ENCODE peak calls at places on chromosomes 13 and 19, in six cellular contexts. R, N, S, W, G and V are unnamed samples. For H3K4me1, the result is how much of the 10 kb centered on the place peaks cover.

GRCh38 chr19:35045667-35046300 is 4.3 kb downstream of the HPN start:
- DNase-seq in N (peak), R (peak), W (peak), S (peak), G (no peak), V (no peak)

GRCh38 chr13:75495938-75496337 is 14.0 kb upstream of the TBC1D4 start:
- DNase-seq in S (no peak), R (no peak), G (peak), W (no peak), N (no peak), V (no peak)

GRCh38 chr13:29500426-29500825 is 95.1 kb downstream of the SLC7A1 start:
- DNase-seq in W (no peak), R (no peak), G (no peak), S (no peak), N (no peak), V (no peak)

GRCh38 chr13:23254506-23254905 is 73.7 kb downstream of the SGCG start:
- DNase-seq in S (no peak), G (no peak), N (no peak), R (no peak), W (peak), V (no peak)

GRCh38 chr19:56193981-56194380 is 3.6 kb downstream of the ZSCAN5B start:
- DNase-seq in S (no peak), G (no peak), R (no peak), W (no peak), N (no peak), V (no peak)

GRCh38 chr19:2273356-2274184 is 8.4 kb downstream of the PEAK3 start:
- DNase-seq in G (peak), R (peak), W (peak), N (peak), S (peak), V (peak)

GRCh38 chr19:10773969-10774368 is 56.1 kb downstream of the DNM2 start:
- DNase-seq in W (no peak), R (peak), N (no peak), G (no peak), S (peak), V (no peak)

GRCh38 chr13:98998831-98999634 is 21.2 kb upstream of the DOCK9 start:
- DNase-seq in R (no peak), N (no peak), G (peak), S (no peak), W (peak), V (no peak)

GRCh38 chr19:29672933-29673336 is 7.7 kb downstream of the PLEKHF1 start:
- DNase-seq in W (no peak), N (peak), R (no peak), G (no peak), S (no peak), V (no peak)

GRCh38 chr13:32228330-32229041 is 86.7 kb downstream of the ZAR1L start:
- DNase-seq in R (peak), N (no peak), W (no peak), G (peak), S (no peak), V (no peak)

GRCh38 chr19:1633269-1633606 is 19.2 kb downstream of the TCF3 start:
- DNase-seq in R (no peak), N (no peak), S (no peak), W (no peak), G (no peak), V (no peak)

GRCh38 chr13:93476175-93476574 is 249.6 kb downstream of the GPC6 start:
- DNase-seq in G (peak), R (peak), N (no peak), W (no peak), S (no peak), V (no peak)

GRCh38 chr13:99768986-99769385 is 202.6 kb downstream of the ZIC5 start:
- DNase-seq in R (no peak), S (no peak), G (no peak), N (no peak), W (peak), V (no peak)

GRCh38 chr19:35236638-35237400 is 8.3 kb upstream of the FAM187B start:
- DNase-seq in R (peak), W (no peak), G (no peak), N (no peak), S (peak), V (no peak)

GRCh38 chr19:33514885-33515485 is 6.6 kb downstream of the PEPD start:
- DNase-seq in W (no peak), S (no peak), N (peak), R (no peak), G (peak), V (peak)

GRCh38 chr13:77519808-77520207 is 15.7 kb upstream of the SCEL start:
- DNase-seq in W (no peak), R (no peak), S (no peak), G (peak), N (no peak), V (no peak)

GRCh38 chr19:31659897-31660210 is 310.6 kb upstream of the TSHZ3 start:
- DNase-seq in G (peak), W (no peak), R (peak), N (no peak), S (no peak), V (no peak)

GRCh38 chr13:65410791-65411190 is 1819.3 kb downstream of the PCDH9 start:
- DNase-seq in W (no peak), G (no peak), S (no peak), N (no peak), R (no peak), V (no peak)

GRCh38 chr19:16581145-16581970 is 9.1 kb upstream of the SLC35E1 start:
- DNase-seq in G (no peak), W (no peak), N (peak), S (no peak), R (no peak), V (peak)

GRCh38 chr19:4689403-4689802 is 19.3 kb upstream of the MYDGF start:
- DNase-seq in N (no peak), W (no peak), G (no peak), R (no peak), S (no peak), V (no peak)

GRCh38 chr19:6988257-6988656 is 33.0 kb downstream of the MBD3L2B start:
- DNase-seq in W (no peak), N (no peak), G (no peak), R (no peak), S (no peak), V (no peak)

GRCh38 chr13:95924389-95924994 is 128.7 kb downstream of the UGGT2 start:
- DNase-seq in N (no peak), G (peak), S (no peak), R (peak), W (peak), V (no peak)

GRCh38 chr19:17794731-17795494 is at the start of gene B3GNT3:
- DNase-seq in W (peak), S (no peak), N (no peak), G (no peak), R (peak), V (peak)

GRCh38 chr19:12757544-12758274 is 6.1 kb downstream of the BEST2 start:
- DNase-seq in N (peak), R (peak), G (peak), W (peak), S (peak), V (peak)

GRCh38 chr13:20241593-20241992 is 9.5 kb upstream of the GJB6 start:
- DNase-seq in N (no peak), W (no peak), S (no peak), G (no peak), R (no peak), V (no peak)

GRCh38 chr19:51356159-51356801 is 9.9 kb downstream of the ETFB start:
- DNase-seq in S (no peak), G (no peak), W (peak), N (no peak), R (no peak), V (no peak)

GRCh38 chr13:107743983-107744382 is 471.4 kb downstream of the LIG4 start:
- DNase-seq in R (no peak), S (no peak), W (no peak), G (peak), N (no peak), V (no peak)

GRCh38 chr19:6674868-6675305 is 4.9 kb upstream of the TNFSF14 start:
- DNase-seq in N (peak), R (peak), W (peak), S (peak), G (peak), V (peak)

GRCh38 chr13:41497436-41497835 is 40.1 kb downstream of the RGCC start:
- DNase-seq in W (no peak), G (no peak), N (no peak), R (no peak), S (no peak), V (no peak)

GRCh38 chr13:107650081-107650701 is 565.1 kb downstream of the LIG4 start:
- DNase-seq in G (peak), R (peak), N (peak), S (peak), W (peak), V (peak)

GRCh38 chr13:113145496-113145895 is 13.0 kb upstream of the PROZ start:
- DNase-seq in W (no peak), S (no peak), G (no peak), N (no peak), R (no peak), V (no peak)

GRCh38 chr13:112877066-112877465 is 91.9 kb upstream of the MCF2L start:
- DNase-seq in R (no peak), G (no peak), N (no peak), W (peak), S (no peak), V (peak)

GRCh38 chr13:34805347-34805746 is 136.7 kb upstream of the NBEA start:
- DNase-seq in S (no peak), G (peak), N (no peak), W (no peak), R (no peak), V (no peak)

GRCh38 chr19:35704218-35704617 is at the start of gene ZBTB32:
- DNase-seq in S (no peak), N (peak), W (peak), R (peak), G (peak), V (no peak)

GRCh38 chr13:106143392-106143791 is 392.1 kb downstream of the EFNB2 start:
- DNase-seq in R (no peak), W (no peak), S (no peak), N (no peak), G (peak), V (no peak)

GRCh38 chr19:1427221-1427620 is 11.0 kb upstream of the RPS15 start:
- DNase-seq in S (no peak), R (no peak), W (no peak), G (no peak), N (no peak), V (no peak)

GRCh38 chr13:59012731-59013130 is 1151.0 kb downstream of the DIAPH3 start:
- DNase-seq in G (no peak), N (no peak), W (peak), S (no peak), R (no peak), V (no peak)

GRCh38 chr19:39145180-39145953 is 19.8 kb downstream of the PAK4 start:
- DNase-seq in W (no peak), R (no peak), G (no peak), S (no peak), N (peak), V (no peak)

GRCh38 chr19:39146091-39146490 is 20.5 kb downstream of the PAK4 start:
- DNase-seq in G (no peak), R (no peak), N (no peak), W (no peak), S (no peak), V (no peak)

GRCh38 chr19:39148939-39149529 is 23.4 kb downstream of the PAK4 start:
- DNase-seq in S (no peak), W (no peak), R (no peak), G (no peak), N (no peak), V (no peak)

GRCh38 chr19:39147480-39147879 is 21.9 kb downstream of the PAK4 start:
- DNase-seq in G (no peak), W (no peak), S (no peak), N (no peak), R (no peak), V (no peak)

GRCh38 chr19:39146686-39147450 is 21.3 kb downstream of the PAK4 start:
- DNase-seq in W (no peak), G (no peak), R (no peak), S (no peak), N (no peak), V (no peak)
- H3K27ac ChIP-seq in W (no peak), G (no peak), R (no peak), S (no peak), N (no peak), V (no peak)

GRCh38 chr19:42113641-42114348 is 18.5 kb downstream of the POU2F2 start:
- DNase-seq in S (no peak), G (peak), N (peak), W (peak), R (peak), V (peak)
- TF ChIP-seq CTCF in S (no peak), G (peak), N (no peak), W (peak), R (peak), V (no peak)

GRCh38 chr13:111209613-111210012 is 94.5 kb downstream of the ARHGEF7 start:
- DNase-seq in G (no peak), S (no peak), W (no peak), N (no peak), R (no peak), V (no peak)
- H3K4me1 ChIP-seq in G (under half), S (under half), W (under half), N (under half), R (under half), V (half or more)

GRCh38 chr13:40486518-40487163 is 179.8 kb downstream of the FOXO1 start:
- DNase-seq in G (no peak), R (no peak), N (no peak), W (no peak), S (no peak), V (no peak)
- H3K27ac ChIP-seq in G (no peak), R (no peak), N (no peak), W (no peak), S (no peak), V (no peak)

DNA sequence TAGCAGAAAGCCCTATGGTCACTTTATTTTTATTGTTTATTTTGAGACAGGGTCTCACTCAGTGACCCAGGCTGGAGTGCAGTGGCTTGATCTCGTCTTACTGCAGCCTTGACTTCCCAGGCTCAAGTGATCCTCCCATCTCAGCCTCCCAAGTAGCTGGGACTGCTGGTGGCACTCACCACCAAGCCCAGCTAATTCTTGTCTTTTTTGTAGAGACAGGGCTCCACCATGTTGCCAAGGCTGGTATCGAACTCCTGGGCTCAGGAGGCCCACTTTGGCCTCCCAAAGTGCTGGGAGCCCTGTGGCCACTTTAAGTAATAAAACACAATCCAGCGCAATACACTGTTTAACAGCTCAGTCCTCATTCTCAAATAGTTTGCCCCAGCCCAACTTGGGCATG is 69.3 kb downstream of the NUFIP1 start:
- DNase-seq in S (no peak), G (no peak), W (no peak), R (no peak), N (no peak), V (no peak)
- TF ChIP-seq CTCF in S (no peak), G (no peak), W (no peak), R (no peak), N (no peak), V (no peak)

DNA sequence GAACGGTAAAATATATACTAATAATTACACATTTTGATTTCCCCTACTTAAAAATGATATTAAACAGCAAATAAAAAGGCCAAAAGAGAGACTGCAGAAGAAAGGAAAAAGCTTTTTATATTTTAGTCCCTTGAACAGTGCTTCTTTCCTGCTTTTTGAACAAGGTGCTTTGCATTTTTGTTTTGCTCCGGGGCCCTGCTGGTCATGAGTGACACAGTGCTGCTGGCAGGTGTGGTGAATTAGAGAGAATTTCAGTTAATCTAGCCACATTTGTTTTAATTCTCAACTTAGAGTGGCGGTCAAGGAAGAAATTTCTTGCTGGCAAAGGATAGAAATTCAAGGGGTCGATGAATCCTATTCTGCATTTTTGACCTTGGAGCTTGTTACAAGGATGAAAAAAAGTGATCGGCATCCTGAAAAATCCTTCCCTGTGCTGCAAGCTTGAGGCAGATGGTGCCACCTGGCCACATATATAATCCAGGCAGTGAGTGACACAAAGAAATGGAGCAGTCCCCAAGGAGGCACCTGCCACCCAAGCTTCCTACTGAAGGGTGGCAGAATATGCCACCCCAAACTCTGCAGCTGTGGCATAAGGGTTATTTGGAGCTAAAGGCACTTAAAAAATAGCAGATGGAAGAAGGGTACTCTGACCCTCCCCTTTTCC is 15.6 kb downstream of the TMEM272 start:
- DNase-seq in R (no peak), W (no peak), S (no peak), N (no peak), G (no peak), V (no peak)
- H3K4me1 ChIP-seq in R (under half), W (under half), S (under half), N (under half), G (under half), V (under half)

GRCh38 chr19:39077323-39077722 is 6.8 kb upstream of the ACP7 start:
- DNase-seq in W (no peak), S (no peak), N (no peak), R (no peak), G (no peak), V (no peak)

GRCh38 chr19:39074205-39074692 is 9.9 kb upstream of the ACP7 start:
- DNase-seq in W (no peak), N (no peak), R (no peak), S (no peak), G (no peak), V (no peak)

GRCh38 chr19:39078436-39079200 is 5.5 kb upstream of the ACP7 start:
- DNase-seq in R (peak), S (no peak), G (peak), N (no peak), W (no peak), V (no peak)

GRCh38 chr19:39070888-39071287 is 13.3 kb upstream of the ACP7 start:
- DNase-seq in W (no peak), G (peak), N (no peak), S (no peak), R (no peak), V (no peak)

GRCh38 chr19:39074942-39075341 is 9.2 kb upstream of the ACP7 start:
- DNase-seq in W (no peak), N (no peak), R (no peak), S (no peak), G (no peak), V (no peak)
- H3K27ac ChIP-seq in W (no peak), N (no peak), R (no peak), S (no peak), G (no peak), V (no peak)